ENCODE peak calls at places on chromosomes 1 and 21, in four cellular contexts. Y, G, T and X are unnamed samples.

GRCh38 chr1:182588460-182589396 is at the start of gene RNASEL:
- DNase-seq in Y (peak; percentile 86), G (peak; percentile 75), T (peak; percentile 71), X (peak; percentile 82)

GRCh38 chr1:46735708-46736324 is 16.9 kb upstream of the EFCAB14 start:
- DNase-seq in Y (no peak), G (no peak), T (peak; percentile 38), X (no peak)

GRCh38 chr1:169546087-169546995 is 39.9 kb downstream of the F5 start:
- DNase-seq in Y (peak; percentile 47), G (no peak), T (peak; percentile 65), X (peak; percentile 23)

GRCh38 chr1:162631546-162632233 is 574 bp upstream of the DDR2 start:
- DNase-seq in Y (no peak), G (peak; percentile 28), T (peak; percentile 54), X (peak; percentile 54)

GRCh38 chr21:16755061-16755460 is 757.8 kb upstream of the CXADR start:
- DNase-seq in Y (no peak), G (no peak), T (no peak), X (no peak)

GRCh38 chr1:213693864-213694263 is 293.9 kb upstream of the PROX1 start:
- DNase-seq in Y (no peak), G (no peak), T (no peak), X (no peak)

GRCh38 chr1:23989249-23989648 is 9.1 kb upstream of the SRSF10 start:
- DNase-seq in Y (no peak), G (no peak), T (no peak), X (no peak)

GRCh38 chr1:241423541-241424479 is 66.8 kb upstream of the RGS7 start:
- DNase-seq in Y (no peak), G (no peak), T (no peak), X (peak; percentile 12)

GRCh38 chr1:46798820-46799219 is at the start of gene CYP4B1:
- DNase-seq in Y (peak; percentile 39), G (peak; percentile 84), T (peak; percentile 46), X (no peak)

GRCh38 chr21:44377201-44377921 is 23.9 kb downstream of the TRPM2 start:
- DNase-seq in Y (no peak), G (no peak), T (no peak), X (no peak)

GRCh38 chr1:49294539-49294938 is 517.8 kb upstream of the BEND5 start:
- DNase-seq in Y (no peak), G (no peak), T (no peak), X (no peak)

DNA sequence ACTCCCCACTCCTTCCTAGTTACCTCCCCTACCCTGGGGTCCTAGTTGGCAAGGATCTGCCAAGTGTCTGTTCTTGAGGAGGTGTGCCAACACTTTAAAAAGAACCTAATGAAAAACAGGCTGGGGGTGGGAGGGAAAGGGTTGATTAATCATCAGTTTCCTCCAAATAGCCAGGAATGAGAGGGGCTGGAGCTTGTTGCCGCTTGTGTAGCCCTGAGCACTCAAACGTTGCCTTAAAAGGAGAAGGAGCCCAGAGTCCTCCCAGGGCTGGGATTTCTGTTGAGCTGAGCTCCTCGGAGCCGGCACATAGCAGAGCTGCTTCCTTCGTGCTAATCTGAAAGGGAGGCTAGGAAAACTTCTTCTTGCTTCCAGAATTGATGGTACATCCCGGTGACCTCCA is 15.9 kb downstream of the SHISA4 start:
- DNase-seq in Y (peak; percentile 41), G (no peak), T (peak; percentile 55), X (peak; percentile 78)
- H3K4me1 ChIP-seq in Y (peaks cover 53% of the 10 kb centered on the region), G (peaks cover 47% of the 10 kb centered on the region), T (peaks cover 28% of the 10 kb centered on the region), X (peaks cover 52% of the 10 kb centered on the region)

GRCh38 chr1:181133969-181134418 is 45.5 kb downstream of the IER5 start:
- DNase-seq in Y (no peak), G (no peak), T (no peak), X (no peak)

GRCh38 chr1:181129771-181130606 is 41.5 kb downstream of the IER5 start:
- DNase-seq in Y (no peak), G (no peak), T (no peak), X (no peak)

GRCh38 chr1:181128592-181129497 is 40.3 kb downstream of the IER5 start:
- DNase-seq in Y (peak; percentile 58), G (no peak), T (peak; percentile 28), X (no peak)

GRCh38 chr1:181133441-181133951 is 45.0 kb downstream of the IER5 start:
- DNase-seq in Y (no peak), G (no peak), T (no peak), X (no peak)

DNA sequence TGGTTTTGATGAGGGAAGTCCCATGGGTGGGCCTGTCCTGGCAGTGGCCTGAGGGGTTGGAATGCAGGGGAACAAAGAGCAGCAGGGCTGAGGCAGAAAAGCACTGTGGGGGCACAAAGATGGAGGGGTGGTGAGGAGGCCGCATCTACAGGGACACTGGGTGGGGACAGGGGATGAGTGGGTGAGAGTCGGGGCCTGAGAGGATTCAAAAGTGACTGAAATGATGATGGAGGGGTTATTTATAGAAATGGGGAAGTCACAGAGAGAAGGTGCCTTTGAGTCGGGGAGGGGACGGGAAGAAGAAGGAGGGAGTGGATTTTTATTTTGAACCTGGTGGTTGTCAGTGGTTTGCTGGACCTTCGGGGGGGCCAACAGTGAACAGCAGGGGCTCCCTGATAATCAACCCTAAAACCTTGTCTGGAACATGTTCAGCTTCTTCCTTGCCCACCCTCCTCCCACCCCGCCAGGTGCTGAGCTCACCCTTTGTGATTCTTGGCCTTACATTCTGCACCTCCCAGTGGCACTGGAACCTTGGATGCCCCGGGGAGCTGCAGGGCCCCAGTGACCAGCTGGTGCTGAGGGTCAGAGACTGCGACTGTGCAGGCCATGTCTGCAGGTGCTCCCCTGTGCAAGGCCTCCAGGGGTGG is 42.9 kb downstream of the IER5 start:
- DNase-seq in Y (no peak), G (no peak), T (no peak), X (no peak)
- H3K4me3 ChIP-seq in Y (no peak overlapping the region), G (no peak overlapping the region), T (no peak overlapping the region), X (no peak overlapping the region)

GRCh38 chr1:118948796-118949195 is 39.3 kb downstream of the TBX15 start:
- DNase-seq in Y (no peak), G (no peak), T (no peak), X (no peak)
- H3K27ac ChIP-seq in Y (no peak overlapping the region), G (peak overlapping the region; percentile 79), T (no peak overlapping the region), X (no peak overlapping the region)

GRCh38 chr1:173175514-173176146 is 31.5 kb downstream of the TNFSF4 start:
- DNase-seq in Y (no peak), G (no peak), T (no peak), X (no peak)
- H3K4me1 ChIP-seq in Y (no peaks in the 10 kb centered on the region), G (no peaks in the 10 kb centered on the region), T (no peaks in the 10 kb centered on the region), X (no peaks in the 10 kb centered on the region)